ENCODE peak calls at places on chromosomes 13 and 19, in four cellular contexts. One of them, this sample, is unnamed.

GRCh38 chr13:35512271-35512920 is 35.9 kb upstream of the MAB21L1 start:
- DNase-seq in A549: no peak
- DNase-seq in colonic mucosa: no peak
- DNase-seq in fibroblast of lung: peak; percentile 97
- DNase-seq in this sample: peak; percentile 82

GRCh38 chr19:51147663-51148062 is 5.6 kb downstream of the SIGLEC7 start:
- DNase-seq in colonic mucosa: no peak
- DNase-seq in A549: no peak
- DNase-seq in fibroblast of lung: no peak
- DNase-seq in this sample: no peak

GRCh38 chr19:46950526-46951235 is 69.0 kb upstream of the NPAS1 start:
- DNase-seq in A549: no peak
- DNase-seq in fibroblast of lung: no peak
- DNase-seq in colonic mucosa: no peak
- DNase-seq in this sample: no peak

GRCh38 chr13:92187378-92187989 is 789.1 kb downstream of the GPC5 start:
- DNase-seq in fibroblast of lung: peak; percentile 62
- DNase-seq in colonic mucosa: peak; percentile 28
- DNase-seq in A549: peak; percentile 12
- DNase-seq in this sample: no peak

GRCh38 chr19:12784394-12784870 is 6.9 kb upstream of the JUNB start:
- DNase-seq in A549: no peak
- DNase-seq in fibroblast of lung: no peak
- DNase-seq in colonic mucosa: no peak
- DNase-seq in this sample: no peak

GRCh38 chr19:46932346-46932745 is 71.5 kb downstream of the ARHGAP35 start:
- DNase-seq in fibroblast of lung: peak; percentile 29
- DNase-seq in A549: no peak
- DNase-seq in colonic mucosa: no peak
- DNase-seq in this sample: peak; percentile 85

GRCh38 chr13:113851480-113851803 is 12.4 kb downstream of the GAS6 start:
- DNase-seq in A549: no peak
- DNase-seq in colonic mucosa: no peak
- DNase-seq in fibroblast of lung: no peak
- DNase-seq in this sample: no peak

GRCh38 chr13:113153810-113154748 is 4.4 kb upstream of the PROZ start:
- DNase-seq in colonic mucosa: peak; percentile 88
- DNase-seq in A549: peak; percentile 70
- DNase-seq in fibroblast of lung: peak; percentile 69
- DNase-seq in this sample: peak; percentile 69

GRCh38 chr13:40875048-40875447 is 85.6 kb downstream of the SLC25A15 start:
- DNase-seq in A549: no peak
- DNase-seq in fibroblast of lung: no peak
- DNase-seq in colonic mucosa: no peak
- DNase-seq in this sample: no peak
- H3K9me3 ChIP-seq in A549: peaks cover 2% of the 10 kb centered on the region
- H3K9me3 ChIP-seq in fibroblast of lung: no peaks in the 10 kb centered on the region
- H3K9me3 ChIP-seq in colonic mucosa: peaks cover 8% of the 10 kb centered on the region
- H3K9me3 ChIP-seq in this sample: peaks cover 6% of the 10 kb centered on the region

GRCh38 chr19:19750131-19750841 is 17.4 kb upstream of the ZNF14 start:
- DNase-seq in colonic mucosa: no peak
- DNase-seq in A549: no peak
- DNase-seq in fibroblast of lung: no peak
- DNase-seq in this sample: no peak

GRCh38 chr19:19747357-19748220 is 14.7 kb upstream of the ZNF14 start:
- DNase-seq in colonic mucosa: no peak
- DNase-seq in fibroblast of lung: no peak
- DNase-seq in A549: no peak
- DNase-seq in this sample: no peak

GRCh38 chr19:19750842-19751790 is 18.2 kb upstream of the ZNF14 start:
- DNase-seq in colonic mucosa: no peak
- DNase-seq in fibroblast of lung: no peak
- DNase-seq in A549: no peak
- DNase-seq in this sample: no peak

GRCh38 chr19:19748249-19748938 is 15.5 kb upstream of the ZNF14 start:
- DNase-seq in fibroblast of lung: no peak
- DNase-seq in colonic mucosa: no peak
- DNase-seq in A549: no peak
- DNase-seq in this sample: no peak

GRCh38 chr19:19749332-19750130 is 16.6 kb upstream of the ZNF14 start:
- DNase-seq in A549: no peak
- DNase-seq in fibroblast of lung: no peak
- DNase-seq in colonic mucosa: no peak
- DNase-seq in this sample: no peak
- H3K9me3 ChIP-seq in A549: no peaks in the 10 kb centered on the region
- H3K9me3 ChIP-seq in fibroblast of lung: no peaks in the 10 kb centered on the region
- H3K9me3 ChIP-seq in colonic mucosa: no peaks in the 10 kb centered on the region
- H3K9me3 ChIP-seq in this sample: peaks cover 2% of the 10 kb centered on the region

GRCh38 chr19:48634036-48634342 is 3.2 kb downstream of the DBP start:
- DNase-seq in A549: no peak
- DNase-seq in fibroblast of lung: no peak
- DNase-seq in colonic mucosa: no peak
- DNase-seq in this sample: no peak
- H3K9me3 ChIP-seq in A549: no peaks in the 10 kb centered on the region
- H3K9me3 ChIP-seq in fibroblast of lung: no peaks in the 10 kb centered on the region
- H3K9me3 ChIP-seq in colonic mucosa: no peaks in the 10 kb centered on the region
- H3K9me3 ChIP-seq in this sample: no peaks in the 10 kb centered on the region

GRCh38 chr19:53409505-53410204 is 14.7 kb downstream of the ZNF765 start:
- DNase-seq in A549: no peak
- DNase-seq in colonic mucosa: no peak
- DNase-seq in fibroblast of lung: no peak
- DNase-seq in this sample: no peak
- H3K9me3 ChIP-seq in A549: peaks cover 88% of the 10 kb centered on the region
- H3K9me3 ChIP-seq in colonic mucosa: peaks cover 24% of the 10 kb centered on the region
- H3K9me3 ChIP-seq in fibroblast of lung: peaks cover 7% of the 10 kb centered on the region
- H3K9me3 ChIP-seq in this sample: peaks cover 46% of the 10 kb centered on the region

GRCh38 chr13:100403675-100404074 is 184.9 kb downstream of the GGACT start:
- DNase-seq in colonic mucosa: no peak
- DNase-seq in fibroblast of lung: no peak
- DNase-seq in A549: no peak
- DNase-seq in this sample: no peak

DNA sequence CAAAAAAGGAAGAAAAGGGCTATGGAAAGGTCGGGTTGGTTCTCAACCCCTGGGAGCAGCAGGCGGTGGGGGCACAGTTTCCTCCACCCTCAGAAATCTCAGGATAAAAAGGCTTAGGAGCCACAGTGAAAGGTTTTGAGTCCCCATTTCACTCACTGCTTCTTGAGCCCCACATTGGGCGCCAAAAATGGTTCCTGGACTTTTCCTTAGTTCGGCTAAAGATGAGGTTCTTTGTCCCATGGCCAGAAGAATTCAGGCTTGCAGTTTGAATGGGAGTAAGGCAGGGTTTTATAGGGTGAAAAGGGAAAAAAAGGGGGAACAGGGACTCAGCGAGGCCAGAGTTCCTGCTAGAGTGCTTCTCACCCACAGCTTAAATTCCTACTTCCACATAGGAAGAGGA is 179.5 kb downstream of the GGACT start:
- DNase-seq in A549: peak; percentile 28
- DNase-seq in fibroblast of lung: no peak
- DNase-seq in colonic mucosa: no peak
- DNase-seq in this sample: peak; percentile 7
- H3K9me3 ChIP-seq in A549: peaks cover 35% of the 10 kb centered on the region
- H3K9me3 ChIP-seq in fibroblast of lung: peaks cover 2% of the 10 kb centered on the region
- H3K9me3 ChIP-seq in colonic mucosa: peaks cover 14% of the 10 kb centered on the region
- H3K9me3 ChIP-seq in this sample: peaks cover 34% of the 10 kb centered on the region

GRCh38 chr19:37563518-37563917 is 31.1 kb downstream of the ZNF571 start:
- DNase-seq in fibroblast of lung: no peak
- DNase-seq in colonic mucosa: no peak
- DNase-seq in A549: no peak
- DNase-seq in this sample: no peak
- H3K9me3 ChIP-seq in fibroblast of lung: no peaks in the 10 kb centered on the region
- H3K9me3 ChIP-seq in colonic mucosa: peaks cover 14% of the 10 kb centered on the region
- H3K9me3 ChIP-seq in A549: peaks cover 100% of the 10 kb centered on the region
- H3K9me3 ChIP-seq in this sample: peaks cover 70% of the 10 kb centered on the region

GRCh38 chr19:28685802-28686201 is 527.1 kb downstream of the UQCRFS1 start:
- DNase-seq in A549: no peak
- DNase-seq in fibroblast of lung: no peak
- DNase-seq in colonic mucosa: no peak
- DNase-seq in this sample: no peak
- H3K9me3 ChIP-seq in A549: no peaks in the 10 kb centered on the region
- H3K9me3 ChIP-seq in fibroblast of lung: no peaks in the 10 kb centered on the region
- H3K9me3 ChIP-seq in colonic mucosa: no peaks in the 10 kb centered on the region
- H3K9me3 ChIP-seq in this sample: peaks cover 2% of the 10 kb centered on the region

GRCh38 chr19:21432590-21432989 is 35.7 kb downstream of the ZNF493 start:
- DNase-seq in fibroblast of lung: no peak
- DNase-seq in A549: no peak
- DNase-seq in colonic mucosa: no peak
- DNase-seq in this sample: no peak
- H3K9me3 ChIP-seq in fibroblast of lung: no peaks in the 10 kb centered on the region
- H3K9me3 ChIP-seq in A549: no peaks in the 10 kb centered on the region
- H3K9me3 ChIP-seq in colonic mucosa: peaks cover 3% of the 10 kb centered on the region
- H3K9me3 ChIP-seq in this sample: peaks cover 1% of the 10 kb centered on the region

GRCh38 chr13:38519229-38519910 is 167.5 kb upstream of the FREM2 start:
- DNase-seq in colonic mucosa: no peak
- DNase-seq in fibroblast of lung: no peak
- DNase-seq in A549: no peak
- DNase-seq in this sample: no peak
- H3K9me3 ChIP-seq in colonic mucosa: no peaks in the 10 kb centered on the region
- H3K9me3 ChIP-seq in fibroblast of lung: no peaks in the 10 kb centered on the region
- H3K9me3 ChIP-seq in A549: no peaks in the 10 kb centered on the region
- H3K9me3 ChIP-seq in this sample: no peaks in the 10 kb centered on the region

This sample was measured in MG63.